ENCODE peak calls at places on chromosomes 11 and 22, in four cellular contexts. One of them, this sample, is unnamed.

GRCh38 chr11:67463680-67464410 is 5.2 kb downstream of the TMEM134 start:
- DNase-seq in KBM-7: peak; percentile 57
- DNase-seq in T-helper 2 cell: no peak
- DNase-seq in stimulated activated CD4-positive, alpha-beta T cell treated with anti-CD3 and anti-CD28 coated beads, Interleukin-2, amount 100 ng/mL, for 48 hours: no peak
- DNase-seq in this sample: peak; percentile 46

GRCh38 chr11:95507794-95508193 is 276.8 kb upstream of the SESN3 start:
- DNase-seq in T-helper 2 cell: peak; percentile 11
- DNase-seq in KBM-7: no peak
- DNase-seq in stimulated activated CD4-positive, alpha-beta T cell treated with anti-CD3 and anti-CD28 coated beads, Interleukin-2, amount 100 ng/mL, for 48 hours: no peak
- DNase-seq in this sample: no peak

GRCh38 chr11:88105952-88106351 is 69.3 kb downstream of the RAB38 start:
- DNase-seq in stimulated activated CD4-positive, alpha-beta T cell treated with anti-CD3 and anti-CD28 coated beads, Interleukin-2, amount 100 ng/mL, for 48 hours: no peak
- DNase-seq in T-helper 2 cell: no peak
- DNase-seq in KBM-7: no peak
- DNase-seq in this sample: no peak

GRCh38 chr11:124578761-124579160 is 9.0 kb downstream of the OR8A1 start:
- DNase-seq in T-helper 2 cell: no peak
- DNase-seq in stimulated activated CD4-positive, alpha-beta T cell treated with anti-CD3 and anti-CD28 coated beads, Interleukin-2, amount 100 ng/mL, for 48 hours: no peak
- DNase-seq in KBM-7: no peak
- DNase-seq in this sample: no peak

GRCh38 chr22:21000215-21000986 is 1.5 kb downstream of the THAP7 start:
- DNase-seq in KBM-7: no peak
- DNase-seq in T-helper 2 cell: peak; percentile 21
- DNase-seq in stimulated activated CD4-positive, alpha-beta T cell treated with anti-CD3 and anti-CD28 coated beads, Interleukin-2, amount 100 ng/mL, for 48 hours: no peak
- DNase-seq in this sample: no peak

GRCh38 chr11:96748639-96749370 is 359.0 kb downstream of the JRKL start:
- DNase-seq in T-helper 2 cell: no peak
- DNase-seq in KBM-7: no peak
- DNase-seq in stimulated activated CD4-positive, alpha-beta T cell treated with anti-CD3 and anti-CD28 coated beads, Interleukin-2, amount 100 ng/mL, for 48 hours: no peak
- DNase-seq in this sample: no peak

GRCh38 chr11:61747389-61748285 is 4.8 kb upstream of the MYRF start:
- DNase-seq in KBM-7: peak; percentile 59
- DNase-seq in stimulated activated CD4-positive, alpha-beta T cell treated with anti-CD3 and anti-CD28 coated beads, Interleukin-2, amount 100 ng/mL, for 48 hours: peak; percentile 48
- DNase-seq in T-helper 2 cell: peak; percentile 29
- DNase-seq in this sample: peak; percentile 49

GRCh38 chr11:31422703-31423102 is 53.0 kb downstream of the DNAJC24 start:
- DNase-seq in T-helper 2 cell: no peak
- DNase-seq in KBM-7: no peak
- DNase-seq in stimulated activated CD4-positive, alpha-beta T cell treated with anti-CD3 and anti-CD28 coated beads, Interleukin-2, amount 100 ng/mL, for 48 hours: no peak
- DNase-seq in this sample: no peak

GRCh38 chr11:73997120-73997772 is 11.6 kb downstream of the UCP3 start:
- DNase-seq in stimulated activated CD4-positive, alpha-beta T cell treated with anti-CD3 and anti-CD28 coated beads, Interleukin-2, amount 100 ng/mL, for 48 hours: no peak
- DNase-seq in KBM-7: no peak
- DNase-seq in T-helper 2 cell: no peak
- DNase-seq in this sample: no peak

GRCh38 chr22:48156603-48157355 is 1394.3 kb downstream of the TBC1D22A start:
- DNase-seq in KBM-7: no peak
- DNase-seq in stimulated activated CD4-positive, alpha-beta T cell treated with anti-CD3 and anti-CD28 coated beads, Interleukin-2, amount 100 ng/mL, for 48 hours: no peak
- DNase-seq in T-helper 2 cell: no peak
- DNase-seq in this sample: no peak

This sample was measured in AML-193.